ENCODE peak calls at places on chromosomes 16 and 17, in seven cellular contexts. U is lung; N is uterus; O is coronary artery; X is CD8-positive, alpha-beta T cell; E is fibroblast of the aortic adventitia; B is LNCaP clone FGC. V is an unnamed sample.

GRCh38 chr17:37358098-37358829 is 17.5 kb upstream of the C17orf78 start:
- DNase-seq in N (peak), E (peak), X (peak), U (peak), B (no peak), O (peak), V (no peak)

GRCh38 chr16:12652924-12653323 is 150.8 kb downstream of the CPPED1 start:
- DNase-seq in N (no peak), E (no peak), X (no peak), O (no peak), U (no peak), B (no peak), V (no peak)

GRCh38 chr17:6303664-6304063 is 131.3 kb downstream of the AIPL1 start:
- DNase-seq in E (peak), O (no peak), N (no peak), X (no peak), B (no peak), U (no peak), V (no peak)

GRCh38 chr16:21001262-21001661 is 100.7 kb downstream of the LYRM1 start:
- DNase-seq in N (no peak), O (no peak), B (no peak), U (no peak), X (no peak), E (peak), V (no peak)

GRCh38 chr16:53090591-53091507 is 36.1 kb downstream of the CHD9 start:
- DNase-seq in U (peak), X (no peak), N (peak), O (peak), E (peak), B (no peak), V (peak)

GRCh38 chr17:64061157-64061898 is 40.9 kb upstream of the ICAM2 start:
- DNase-seq in N (no peak), E (peak), X (no peak), O (no peak), B (no peak), U (no peak), V (no peak)

GRCh38 chr17:9509236-9509813 is 66.3 kb downstream of the STX8 start:
- DNase-seq in E (no peak), O (no peak), X (no peak), B (no peak), U (no peak), N (no peak), V (no peak)

GRCh38 chr17:31521632-31522283 is 130.3 kb downstream of the RAB11FIP4 start:
- DNase-seq in X (no peak), E (no peak), O (no peak), U (no peak), N (no peak), B (no peak), V (no peak)

GRCh38 chr16:1458336-1458976 is 14.1 kb upstream of the CCDC154 start:
- DNase-seq in N (no peak), U (no peak), O (no peak), E (no peak), X (no peak), B (no peak), V (no peak)

GRCh38 chr16:50386139-50386538 is 17.4 kb upstream of the BRD7 start:
- DNase-seq in N (no peak), O (no peak), X (no peak), U (no peak), E (no peak), B (peak), V (no peak)

GRCh38 chr17:56868716-56869115 is 34.8 kb downstream of the DGKE start:
- DNase-seq in E (no peak), O (no peak), X (no peak), N (no peak), B (no peak), U (no peak), V (no peak)

GRCh38 chr16:85168732-85169256 is 56.5 kb upstream of the CIBAR2 start:
- DNase-seq in U (no peak), E (peak), N (peak), X (no peak), B (no peak), O (no peak), V (no peak)

GRCh38 chr17:5281814-5282638 is at the start of gene RABEP1:
- DNase-seq in O (peak), B (no peak), N (peak), E (peak), U (peak), X (peak), V (peak)

GRCh38 chr17:3594056-3594810 is 15.0 kb downstream of the TRPV1 start:
- DNase-seq in B (no peak), X (no peak), N (no peak), E (peak), O (no peak), U (no peak), V (no peak)

GRCh38 chr17:63439682-63440081 is 6.4 kb downstream of the CYB561 start:
- DNase-seq in B (no peak), E (peak), U (no peak), X (no peak), O (no peak), N (no peak), V (no peak)

GRCh38 chr17:16428098-16428882 is 12.9 kb downstream of the TRPV2 start:
- DNase-seq in N (peak), B (no peak), O (no peak), X (peak), U (peak), E (peak), V (no peak)

GRCh38 chr16:85015481-85016177 is 4.3 kb upstream of the ZDHHC7 start:
- DNase-seq in X (no peak), O (no peak), U (no peak), N (no peak), B (no peak), E (peak), V (no peak)

GRCh38 chr17:38796451-38796850 is 2.9 kb downstream of the PIP4K2B start:
- DNase-seq in X (no peak), O (no peak), E (no peak), N (no peak), B (no peak), U (no peak), V (no peak)

GRCh38 chr17:49290690-49291326 is 60.2 kb upstream of the PHOSPHO1 start:
- DNase-seq in O (no peak), U (no peak), X (peak), E (peak), N (no peak), B (no peak), V (no peak)

GRCh38 chr16:1832831-1833454 is 5.9 kb downstream of the FAHD1 start:
- DNase-seq in B (no peak), N (no peak), O (no peak), U (no peak), X (no peak), E (no peak), V (no peak)

GRCh38 chr17:40291311-40291710 is 3.6 kb downstream of the CDC6 start:
- DNase-seq in O (peak), E (no peak), N (no peak), B (no peak), X (no peak), U (no peak), V (no peak)

GRCh38 chr17:50128441-50129302 is 1.3 kb downstream of the SAMD14 start:
- DNase-seq in B (no peak), E (no peak), U (no peak), N (no peak), O (no peak), X (no peak), V (no peak)

GRCh38 chr17:57518587-57519118 is 226.4 kb downstream of the CCDC182 start:
- DNase-seq in U (no peak), E (no peak), O (no peak), N (no peak), X (no peak), B (no peak), V (no peak)

GRCh38 chr17:17044846-17045561 is 2.7 kb downstream of the MPRIP start:
- DNase-seq in N (peak), X (no peak), U (no peak), E (peak), B (no peak), O (peak), V (no peak)

GRCh38 chr17:2192367-2193028 is 111.1 kb downstream of the SMG6 start:
- DNase-seq in N (no peak), O (no peak), U (no peak), B (no peak), X (peak), E (peak), V (peak)

GRCh38 chr16:80288616-80289015 is 252.2 kb upstream of the DYNLRB2 start:
- DNase-seq in U (no peak), E (no peak), N (peak), X (no peak), O (no peak), B (no peak), V (no peak)

GRCh38 chr17:21680366-21680765 is 12.0 kb upstream of the KCNJ18 start:
- DNase-seq in N (no peak), U (no peak), X (no peak), O (peak), E (no peak), B (no peak), V (no peak)

GRCh38 chr17:19876524-19877161 is 8.9 kb upstream of the ULK2 start:
- DNase-seq in N (no peak), B (no peak), O (no peak), X (peak), U (peak), E (no peak), V (no peak)

GRCh38 chr16:30430428-30430970 is 669 bp upstream of the DCTPP1 start:
- DNase-seq in U (no peak), E (no peak), N (peak), O (peak), B (no peak), X (no peak), V (no peak)

GRCh38 chr17:18344021-18344420 is 19.3 kb downstream of the SHMT1 start:
- DNase-seq in E (no peak), U (no peak), O (no peak), N (no peak), X (no peak), B (no peak), V (no peak)

GRCh38 chr17:79979201-79979840 is 56.4 kb downstream of the TBC1D16 start:
- DNase-seq in N (peak), E (no peak), U (no peak), B (peak), O (no peak), X (no peak), V (no peak)

GRCh38 chr16:56305956-56306565 is 114.8 kb downstream of the GNAO1 start:
- DNase-seq in E (no peak), N (no peak), U (no peak), B (no peak), X (no peak), O (no peak), V (no peak)

GRCh38 chr17:80878876-80879722 is 112.5 kb upstream of the CHMP6 start:
- DNase-seq in U (no peak), B (no peak), N (no peak), E (no peak), O (no peak), X (no peak), V (no peak)

GRCh38 chr16:180101-180920 is at the start of gene HBQ1:
- DNase-seq in B (no peak), O (no peak), E (no peak), X (peak), U (no peak), N (no peak), V (peak)

GRCh38 chr16:50709061-50709695 is 15.8 kb downstream of the NOD2 start:
- DNase-seq in O (no peak), E (no peak), U (no peak), B (no peak), N (no peak), X (no peak), V (no peak)

GRCh38 chr17:82917656-82918345 is 78.0 kb upstream of the ZNF750 start:
- DNase-seq in N (no peak), B (no peak), U (no peak), O (no peak), X (peak), E (peak), V (no peak)

GRCh38 chr17:64781394-64781793 is 119.3 kb upstream of the SMURF2 start:
- DNase-seq in U (peak), N (peak), B (no peak), O (no peak), E (no peak), X (peak), V (no peak)

GRCh38 chr16:6964679-6965078 is 368.0 kb upstream of the RBFOX1 start:
- DNase-seq in E (no peak), U (no peak), N (no peak), B (no peak), X (no peak), O (no peak), V (no peak)

GRCh38 chr17:82213251-82214011 is 789 bp upstream of the CCDC57 start:
- DNase-seq in N (peak), E (peak), B (no peak), U (no peak), X (peak), O (peak), V (peak)

GRCh38 chr16:19179890-19180490 is 11.9 kb downstream of the SYT17 start:
- DNase-seq in X (no peak), N (peak), U (peak), O (no peak), B (peak), E (peak), V (peak)

GRCh38 chr17:1149869-1150268 is 29.9 kb downstream of the ABR start:
- DNase-seq in E (no peak), X (no peak), B (no peak), N (no peak), U (no peak), O (no peak), V (no peak)

GRCh38 chr17:1146551-1147265 is 33.1 kb downstream of the ABR start:
- DNase-seq in E (no peak), O (no peak), B (no peak), U (no peak), N (no peak), X (no peak), V (no peak)

GRCh38 chr17:1145311-1145986 is 34.3 kb downstream of the ABR start:
- DNase-seq in N (no peak), B (no peak), U (no peak), X (no peak), O (no peak), E (no peak), V (no peak)

GRCh38 chr17:1150863-1151685 is 28.7 kb downstream of the ABR start:
- DNase-seq in X (no peak), E (peak), B (no peak), O (no peak), U (no peak), N (no peak), V (no peak)

GRCh38 chr17:1147664-1148063 is 32.1 kb downstream of the ABR start:
- DNase-seq in X (no peak), U (peak), N (no peak), B (peak), E (peak), O (no peak), V (no peak)
- TF ChIP-seq CTCF in X (no peak), U (no peak), N (no peak), B (peak), E (peak), O (peak), V (no peak)

GRCh38 chr16:66167564-66168291 is 198.8 kb upstream of the CDH5 start:
- DNase-seq in U (no peak), N (no peak), B (no peak), X (no peak), O (peak), E (peak), V (no peak)
- TF ChIP-seq CTCF in U (no peak), N (no peak), B (peak), X (no peak), O (no peak), E (peak), V (no peak)

GRCh38 chr17:69358688-69359596 is 32.0 kb upstream of the ABCA5 start:
- DNase-seq in B (no peak), E (no peak), U (no peak), N (no peak), O (no peak), X (no peak), V (no peak)
- TF ChIP-seq CTCF in B (peak), E (no peak), U (no peak), N (no peak), O (no peak), X (no peak), V (no peak)

GRCh38 chr16:17476414-17477259 is 5.9 kb upstream of the XYLT1 start:
- DNase-seq in U (no peak), N (no peak), B (no peak), O (no peak), X (peak), E (peak), V (no peak)
- TF ChIP-seq CTCF in U (peak), N (peak), B (peak), O (peak), X (peak), E (peak), V (peak)

GRCh38 chr17:66752411-66752810 is 82.5 kb upstream of the CACNG5 start:
- DNase-seq in O (no peak), B (no peak), E (no peak), U (no peak), X (no peak), N (no peak), V (no peak)

GRCh38 chr17:66751771-66752170 is 83.1 kb upstream of the CACNG5 start:
- DNase-seq in B (no peak), O (no peak), N (no peak), U (no peak), E (no peak), X (no peak), V (no peak)

GRCh38 chr17:66750756-66751543 is 84.0 kb upstream of the CACNG5 start:
- DNase-seq in E (no peak), O (no peak), B (no peak), X (no peak), U (no peak), N (no peak), V (no peak)

GRCh38 chr17:66755101-66755943 is 79.6 kb upstream of the CACNG5 start:
- DNase-seq in X (no peak), N (no peak), B (peak), E (no peak), U (no peak), O (no peak), V (no peak)

GRCh38 chr17:66753126-66753920 is 81.6 kb upstream of the CACNG5 start:
- DNase-seq in B (no peak), X (no peak), E (no peak), O (no peak), U (no peak), N (no peak), V (no peak)
- TF ChIP-seq CTCF in B (no peak), X (no peak), E (no peak), O (no peak), U (no peak), N (no peak), V (no peak)

GRCh38 chr16:4298761-4299522 is 16.9 kb upstream of the GLIS2 start:
- DNase-seq in N (peak), X (no peak), O (no peak), U (peak), E (peak), B (no peak), V (no peak)
- TF ChIP-seq CTCF in N (no peak), X (no peak), O (no peak), U (no peak), E (no peak), B (no peak), V (no peak)

DNA sequence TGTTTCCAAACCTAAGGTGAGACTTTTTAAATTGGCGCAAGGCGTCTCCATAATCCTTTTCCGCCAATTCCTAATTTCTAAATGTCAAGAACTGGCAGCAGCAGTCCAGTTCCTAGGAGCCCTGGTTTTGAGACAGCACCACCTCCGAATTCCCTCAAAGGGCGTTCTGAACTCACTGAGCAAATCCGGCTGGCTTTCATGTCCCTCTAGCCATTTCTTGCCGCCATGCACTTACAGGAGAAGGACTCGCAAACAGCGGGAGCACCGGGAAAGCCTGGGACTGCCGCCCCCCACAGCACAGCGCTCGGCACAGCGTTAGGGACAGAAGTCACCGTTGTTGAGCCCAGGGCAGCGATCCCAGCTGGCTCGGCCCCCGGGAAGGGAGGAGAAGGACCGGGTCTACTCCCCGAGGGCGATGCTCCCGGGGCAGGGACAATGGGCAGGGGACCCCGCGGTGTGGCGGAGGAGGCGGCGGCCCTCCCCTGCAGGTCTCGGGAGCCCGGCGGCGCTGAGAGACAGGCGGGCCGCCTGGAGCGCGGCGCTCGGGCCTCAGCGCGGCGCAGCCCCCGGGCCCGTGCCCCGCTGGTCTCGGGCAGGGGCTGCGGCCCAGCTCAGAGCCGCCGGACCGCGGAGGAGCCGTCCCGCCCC is 545 bp downstream of the ARHGAP17 start:
- DNase-seq in B (no peak), U (peak), E (peak), N (peak), O (peak), X (peak), V (peak)
- TF ChIP-seq CTCF in B (no peak), U (no peak), E (peak), N (no peak), O (no peak), X (no peak), V (no peak)

GRCh38 chr17:7922499-7923289 is 6.6 kb upstream of the RNF227 start:
- DNase-seq in U (peak), X (peak), B (no peak), O (peak), E (peak), N (peak), V (peak)
- TF ChIP-seq CTCF in U (no peak), X (no peak), B (no peak), O (no peak), E (peak), N (no peak), V (no peak)